ENCODE peak calls at places on chromosomes 6 and 20, in four cellular contexts. H, L, S and O are unnamed samples.

GRCh38 chr6:47335456-47335855 is 25.8 kb upstream of the TNFRSF21 start:
- DNase-seq in L (no peak), S (no peak), H (no peak), O (no peak)

GRCh38 chr6:142301421-142302391 is at the start of gene ADGRG6:
- DNase-seq in L (peak; percentile 82), H (peak; percentile 57), S (no peak), O (peak; percentile 11)

GRCh38 chr20:14780508-14780907 is 443.1 kb upstream of the FLRT3 start:
- DNase-seq in H (no peak), L (no peak), S (no peak), O (no peak)

GRCh38 chr6:37285861-37286311 is 27.9 kb upstream of the TMEM217 start:
- DNase-seq in S (no peak), H (no peak), L (no peak), O (no peak)

GRCh38 chr20:1945134-1945618 is 48.7 kb downstream of the PDYN start:
- DNase-seq in H (no peak), L (no peak), S (no peak), O (no peak)

GRCh38 chr6:105608711-105609374 is 206.0 kb upstream of the PREP start:
- DNase-seq in H (no peak), S (peak; percentile 85), L (peak; percentile 5), O (no peak)

GRCh38 chr6:111782887-111783286 is 90.4 kb downstream of the FYN start:
- DNase-seq in H (no peak), S (no peak), L (no peak), O (no peak)

GRCh38 chr20:46006964-46007363 is 1.7 kb upstream of the MMP9 start:
- DNase-seq in H (no peak), S (no peak), L (no peak), O (no peak)

GRCh38 chr6:152124432-152125074 is 317.1 kb downstream of the ESR1 start:
- DNase-seq in H (peak; percentile 56), S (peak; percentile 17), L (peak; percentile 54), O (peak; percentile 43)

GRCh38 chr20:24185801-24186200 is 197.2 kb upstream of the GGTLC1 start:
- DNase-seq in H (no peak), L (no peak), S (no peak), O (no peak)

GRCh38 chr6:105616521-105616920 is 213.6 kb upstream of the PREP start:
- DNase-seq in H (no peak), L (no peak), S (no peak), O (no peak)

GRCh38 chr6:32825966-32826365 is 9.2 kb upstream of the HLA-DOB start:
- DNase-seq in S (no peak), L (peak; percentile 55), H (no peak), O (no peak)

GRCh38 chr6:45558858-45559257 is 181.1 kb upstream of the SUPT3H start:
- DNase-seq in H (no peak), S (no peak), L (no peak), O (no peak)

GRCh38 chr20:58553841-58554240 is 38.6 kb upstream of the APCDD1L start:
- DNase-seq in S (no peak), H (no peak), L (no peak), O (no peak)

GRCh38 chr6:163529605-163530004 is 115.1 kb downstream of the QKI start:
- DNase-seq in S (no peak), H (no peak), L (no peak), O (no peak)

GRCh38 chr6:117227245-117227962 is 38.0 kb upstream of the VGLL2 start:
- DNase-seq in H (no peak), L (no peak), S (no peak), O (no peak)

GRCh38 chr6:35439308-35439707 is 12.8 kb upstream of the FANCE start:
- DNase-seq in H (no peak), L (no peak), S (no peak), O (peak; percentile 70)

GRCh38 chr6:20117474-20117873 is 94.8 kb downstream of the MBOAT1 start:
- DNase-seq in L (no peak), H (no peak), S (no peak), O (no peak)

GRCh38 chr20:54723723-54724122 is 248.3 kb downstream of the DOK5 start:
- DNase-seq in L (no peak), S (no peak), H (no peak), O (no peak)

GRCh38 chr6:117204903-117205302 is 60.5 kb upstream of the VGLL2 start:
- DNase-seq in L (no peak), S (no peak), H (no peak), O (no peak)

GRCh38 chr6:112710710-112711109 is 363.6 kb downstream of the RFPL4B start:
- DNase-seq in S (no peak), H (no peak), L (no peak), O (no peak)

GRCh38 chr6:11772109-11772830 is 6.3 kb downstream of the ADTRP start:
- DNase-seq in S (no peak), L (no peak), H (peak; percentile 76), O (peak; percentile 36)

DNA sequence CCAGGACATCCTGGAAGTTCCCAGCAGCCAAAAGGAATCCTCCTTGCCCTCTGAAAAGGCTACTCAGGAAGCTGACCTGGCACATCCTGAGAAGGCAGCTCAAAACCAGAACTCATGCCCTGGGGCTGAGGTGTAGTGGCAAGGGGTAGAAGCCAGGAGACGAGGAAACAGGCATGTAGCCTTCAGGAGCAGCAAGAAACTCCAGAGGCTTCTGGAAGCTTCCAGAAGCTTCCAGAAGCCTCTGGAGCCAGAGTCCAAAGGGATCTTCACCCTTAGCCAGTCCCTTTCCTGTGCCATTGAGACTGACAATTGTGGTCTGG is 43.9 kb downstream of the BMP7 start:
- DNase-seq in H (no peak), L (no peak), S (no peak), O (no peak)
- TF ChIP-seq TCF7L2 in H (no peak), L (no peak), S (no peak), O (no peak)

DNA sequence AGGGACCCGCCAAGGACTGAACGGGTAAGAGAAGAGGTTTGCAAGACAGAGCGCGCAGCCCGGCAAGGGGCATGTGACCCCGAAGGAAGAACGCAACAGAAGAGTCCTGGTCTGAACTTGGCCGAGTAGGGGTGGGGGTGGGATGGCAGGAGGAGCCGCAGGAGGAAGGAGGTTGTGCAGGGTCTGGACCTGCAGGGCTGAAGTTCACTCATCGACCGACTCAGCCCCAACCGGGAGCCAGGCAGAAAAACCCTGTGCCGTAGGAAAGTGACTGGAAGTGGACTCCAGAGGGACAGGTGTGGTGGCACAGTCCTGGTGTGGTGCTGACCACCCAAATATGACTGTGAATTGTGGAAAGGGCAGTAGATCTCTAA is 15.2 kb downstream of the ADISSP start:
- DNase-seq in H (no peak), S (no peak), L (no peak), O (no peak)
- H3K4me3 ChIP-seq in H (no peak overlapping the region), S (peak overlapping the region; percentile 47), L (no peak overlapping the region), O (no peak overlapping the region)

GRCh38 chr20:63734111-63734945 is 2.1 kb upstream of the LIME1 start:
- DNase-seq in H (no peak), S (no peak), L (no peak), O (peak; percentile 3)
- TF ChIP-seq TCF7L2 in H (no peak), S (no peak), L (no peak), O (no peak)

DNA sequence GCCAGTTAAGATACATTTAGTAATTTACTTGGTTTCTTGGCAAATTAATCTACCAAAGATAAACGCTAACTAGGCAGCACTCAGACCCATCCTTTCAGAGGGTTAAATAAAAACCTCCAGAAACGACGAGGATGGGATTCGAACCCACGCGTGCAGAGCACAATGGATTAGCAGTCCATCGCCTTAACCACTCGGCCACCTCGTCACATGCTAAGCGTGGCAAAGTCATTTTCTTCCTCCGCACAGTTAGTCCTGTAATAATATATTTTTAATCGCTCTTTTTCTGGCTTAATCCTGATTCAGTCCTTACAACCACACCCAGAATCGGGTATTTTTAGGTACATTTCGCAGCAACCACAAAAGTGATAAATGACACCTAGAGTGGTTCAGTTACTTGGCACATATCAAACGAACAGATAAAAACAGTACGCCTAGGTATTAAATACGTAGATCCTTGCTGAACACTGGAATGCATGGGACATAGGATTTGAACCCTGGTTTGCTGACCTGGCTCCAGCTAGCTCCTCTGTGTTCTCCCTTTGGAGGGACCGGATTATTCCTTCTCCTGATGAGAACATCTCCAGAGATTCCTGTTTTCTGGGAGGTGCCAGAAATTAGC is 71.6 kb downstream of the GPX5 start:
- DNase-seq in S (peak; percentile 96), L (peak; percentile 46), H (peak; percentile 83), O (no peak)
- H3K4me3 ChIP-seq in S (peak overlapping the region; percentile 95), L (peak overlapping the region; percentile 60), H (peak overlapping the region; percentile 57), O (no peak overlapping the region)

DNA sequence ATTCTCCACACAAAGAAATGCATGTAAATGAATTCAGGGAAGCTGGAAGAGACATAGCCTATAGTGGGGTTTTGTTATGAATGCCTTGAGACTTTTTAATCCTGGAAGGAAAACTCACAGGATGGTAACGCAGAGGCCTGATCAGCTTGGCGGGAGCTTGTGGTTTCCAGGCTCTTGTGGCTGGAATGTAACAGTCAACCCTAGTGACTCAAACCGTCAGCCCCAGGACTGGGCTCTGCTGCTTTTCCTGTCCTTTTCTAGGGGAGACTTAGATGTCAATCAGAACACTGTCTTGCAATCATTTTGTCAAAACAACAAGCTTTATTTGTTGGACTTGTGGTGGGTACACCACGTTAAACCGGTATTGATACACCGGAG is 34.9 kb downstream of the KIF25 start:
- DNase-seq in H (no peak), L (no peak), S (no peak), O (no peak)
- TF ChIP-seq TCF7L2 in H (no peak), L (no peak), S (no peak), O (no peak)

GRCh38 chr6:127118505-127119360 is at the start of gene RSPO3:
- DNase-seq in L (no peak), S (no peak), H (no peak), O (no peak)
- H3K4me3 ChIP-seq in L (peak within 1 kb of the TSS; percentile 20), S (peak within 1 kb of the TSS; percentile 54), H (no peak within 1 kb of the TSS), O (no peak within 1 kb of the TSS)

GRCh38 chr6:159852877-159853276 is 37.9 kb upstream of the MAS1 start:
- DNase-seq in H (no peak), L (no peak), S (no peak), O (peak; percentile 18)
- TF ChIP-seq TCF7L2 in H (no peak), L (no peak), S (no peak), O (no peak)